ENCODE peak calls at places on chromosomes 4 and X, in seven cellular contexts. T is right atrium auricular region, W is left lung, S is GM04504, L is endodermal cell, K is Right ventricle myocardium inferior, I is BE2C. D is an unnamed sample.

GRCh38 chr4:98484031-98484430 is 174.4 kb downstream of the TSPAN5 start:
- DNase-seq in T (no peak), W (no peak), S (no peak), L (no peak), K (no peak), I (no peak), D (no peak)

GRCh38 chr4:1542226-1542490 is 135.9 kb upstream of the NKX1-1 start:
- DNase-seq in T (no peak), W (no peak), S (no peak), L (no peak), K (peak), I (no peak), D (no peak)

GRCh38 chr4:148845609-148846008 is 403.4 kb upstream of the NR3C2 start:
- DNase-seq in T (no peak), W (no peak), S (no peak), L (no peak), K (no peak), I (no peak), D (no peak)

GRCh38 chr4:169110633-169111032 is 100.6 kb upstream of the CBR4 start:
- DNase-seq in T (no peak), W (no peak), S (no peak), L (no peak), K (no peak), I (no peak), D (no peak)

GRCh38 chr4:38415682-38416081 is 248.3 kb upstream of the KLF3 start:
- DNase-seq in T (no peak), W (no peak), S (no peak), L (no peak), K (no peak), I (no peak), D (no peak)

GRCh38 chr4:178953447-178954120 is 1511.3 kb upstream of the AGA start:
- DNase-seq in T (no peak), W (no peak), S (no peak), L (no peak), K (no peak), I (no peak), D (no peak)

GRCh38 chrX:12958059-12958458 is 16.9 kb upstream of the TMSB4X start:
- DNase-seq in T (no peak), W (no peak), S (no peak), L (no peak), K (no peak), I (no peak), D (no peak)

GRCh38 chr4:24118031-24118430 is 228.2 kb upstream of the PPARGC1A start:
- DNase-seq in T (no peak), W (no peak), S (no peak), L (no peak), K (no peak), I (no peak), D (no peak)

GRCh38 chr4:101791189-101791572 is 651 bp downstream of the BANK1 start:
- DNase-seq in T (no peak), W (peak), S (no peak), L (no peak), K (no peak), I (no peak), D (no peak)

GRCh38 chrX:30065226-30065625 is 150.1 kb upstream of the MAGEB2 start:
- DNase-seq in T (no peak), W (no peak), S (peak), L (no peak), K (no peak), I (no peak), D (no peak)

GRCh38 chr4:113446019-113446418 is 315.5 kb downstream of the CAMK2D start:
- DNase-seq in T (no peak), W (no peak), S (no peak), L (no peak), K (no peak), I (no peak), D (no peak)

GRCh38 chr4:87502580-87503238 is 26.5 kb downstream of the SPARCL1 start:
- DNase-seq in T (no peak), W (no peak), S (no peak), L (no peak), K (no peak), I (peak), D (no peak)

GRCh38 chr4:165418116-165418515 is 39.3 kb downstream of the CPE start:
- DNase-seq in T (no peak), W (no peak), S (no peak), L (no peak), K (no peak), I (no peak), D (no peak)

GRCh38 chr4:176377705-176378302 is 58.0 kb downstream of the SPCS3 start:
- DNase-seq in T (no peak), W (no peak), S (no peak), L (no peak), K (no peak), I (no peak), D (peak)

GRCh38 chr4:6942238-6942800 is 32.7 kb downstream of the TBC1D14 start:
- DNase-seq in T (no peak), W (no peak), S (peak), L (peak), K (no peak), I (no peak), D (no peak)

GRCh38 chr4:164768516-164768915 is 14.6 kb downstream of the SMIM31 start:
- DNase-seq in T (no peak), W (no peak), S (no peak), L (no peak), K (no peak), I (no peak), D (no peak)

D was measured in SK-N-DZ.